ENCODE peak calls at places on chromosomes 2 and 18, in eight cellular contexts. F is transverse colon, C is PC-9, K is bronchial epithelial cell, O is body of pancreas, B is fibroblast of lung, D is cardiac muscle cell, P is omental fat pad. V is an unnamed sample.

GRCh38 chr2:60335533-60336237 is 217.8 kb downstream of the BCL11A start:
- DNase-seq in F (no peak), C (no peak), K (no peak), O (peak; percentile 36), B (no peak), D (no peak), P (no peak), V (no peak)

GRCh38 chr2:159558479-159558878 is 57.9 kb downstream of the BAZ2B start:
- DNase-seq in F (no peak), C (no peak), K (no peak), O (no peak), B (no peak), D (peak; percentile 31), P (no peak), V (no peak)

GRCh38 chr2:218063541-218064295 is 5.3 kb upstream of the RUFY4 start:
- DNase-seq in F (no peak), C (no peak), K (no peak), O (no peak), B (no peak), D (no peak), P (no peak), V (no peak)

GRCh38 chr2:165452327-165452726 is 17.2 kb upstream of the CSRNP3 start:
- DNase-seq in F (no peak), C (no peak), K (no peak), O (no peak), B (no peak), D (no peak), P (no peak), V (no peak)

GRCh38 chr2:212387146-212387545 is 151.5 kb downstream of the ERBB4 start:
- DNase-seq in F (no peak), C (no peak), K (no peak), O (no peak), B (no peak), D (no peak), P (no peak), V (no peak)

GRCh38 chr2:176297067-176297466 is 27.8 kb downstream of the MTX2 start:
- DNase-seq in F (no peak), C (no peak), K (no peak), O (no peak), B (no peak), D (no peak), P (no peak), V (no peak)

GRCh38 chr2:20327370-20327769 is 23.3 kb downstream of the PUM2 start:
- DNase-seq in F (no peak), C (peak; percentile 90), K (peak; percentile 69), O (no peak), B (no peak), D (no peak), P (no peak), V (no peak)

GRCh38 chr2:221529943-221530652 is 42.0 kb downstream of the EPHA4 start:
- DNase-seq in F (no peak), C (peak; percentile 80), K (peak; percentile 97), O (no peak), B (peak; percentile 92), D (peak; percentile 39), P (no peak), V (no peak)

GRCh38 chr2:239598011-239598731 is 197.4 kb upstream of the HDAC4 start:
- DNase-seq in F (no peak), C (no peak), K (no peak), O (no peak), B (no peak), D (no peak), P (no peak), V (peak; percentile 10)

GRCh38 chr2:235439959-235440662 is 53.7 kb upstream of the AGAP1 start:
- DNase-seq in F (no peak), C (no peak), K (no peak), O (no peak), B (no peak), D (no peak), P (no peak), V (no peak)

GRCh38 chr2:229780856-229781773 is 66.8 kb upstream of the DNER start:
- DNase-seq in F (no peak), C (peak; percentile 61), K (peak; percentile 74), O (no peak), B (peak; percentile 70), D (peak; percentile 70), P (no peak), V (no peak)

GRCh38 chr2:156356006-156356764 is 23.7 kb upstream of the NR4A2 start:
- DNase-seq in F (no peak), C (no peak), K (peak; percentile 82), O (no peak), B (no peak), D (no peak), P (no peak), V (no peak)

GRCh38 chr18:741931-742512 is 29.6 kb upstream of the ENOSF1 start:
- DNase-seq in F (no peak), C (peak; percentile 36), K (peak; percentile 53), O (no peak), B (peak; percentile 72), D (peak; percentile 69), P (no peak), V (no peak)

GRCh38 chr2:215428060-215428910 is 7.6 kb downstream of the FN1 start:
- DNase-seq in F (no peak), C (no peak), K (no peak), O (no peak), B (peak; percentile 40), D (peak; percentile 63), P (no peak), V (no peak)

GRCh38 chr2:239246723-239247122 is 154.1 kb downstream of the HDAC4 start:
- DNase-seq in F (peak; percentile 56), C (peak; percentile 79), K (peak; percentile 46), O (peak; percentile 80), B (no peak), D (no peak), P (no peak), V (no peak)

GRCh38 chr2:26679857-26680256 is 12.7 kb upstream of the KCNK3 start:
- DNase-seq in F (no peak), C (no peak), K (no peak), O (no peak), B (no peak), D (no peak), P (no peak), V (no peak)

GRCh38 chr2:52264488-52264887 is 1232.6 kb upstream of the NRXN1 start:
- DNase-seq in F (no peak), C (no peak), K (no peak), O (no peak), B (no peak), D (no peak), P (no peak), V (no peak)

GRCh38 chr2:238370482-238371372 is 50.4 kb downstream of the TRAF3IP1 start:
- DNase-seq in F (peak; percentile 67), C (no peak), K (peak; percentile 52), O (peak; percentile 73), B (peak; percentile 73), D (peak; percentile 80), P (peak; percentile 45), V (peak; percentile 70)

GRCh38 chr2:238267884-238268680 is 20.3 kb downstream of the PER2 start:
- DNase-seq in F (no peak), C (no peak), K (peak; percentile 29), O (no peak), B (no peak), D (no peak), P (no peak), V (peak; percentile 8)

GRCh38 chr18:3947383-3947782 is 497.4 kb downstream of the TGIF1 start:
- DNase-seq in F (no peak), C (no peak), K (no peak), O (no peak), B (no peak), D (no peak), P (no peak), V (no peak)

GRCh38 chr2:41930807-41931566 is 116.8 kb upstream of the PKDCC start:
- DNase-seq in F (no peak), C (peak; percentile 98), K (no peak), O (no peak), B (peak; percentile 44), D (peak; percentile 59), P (no peak), V (no peak)

GRCh38 chr2:71458413-71459083 is 5.2 kb downstream of the DYSF start:
- DNase-seq in F (no peak), C (peak; percentile 81), K (no peak), O (no peak), B (peak; percentile 16), D (peak; percentile 45), P (no peak), V (no peak)

GRCh38 chr2:172270278-172271079 is 156.9 kb upstream of the ITGA6 start:
- DNase-seq in F (peak; percentile 60), C (no peak), K (no peak), O (peak; percentile 90), B (no peak), D (no peak), P (no peak), V (no peak)

GRCh38 chr2:71554028-71554705 is 100.8 kb downstream of the DYSF start:
- DNase-seq in F (no peak), C (no peak), K (no peak), O (no peak), B (no peak), D (no peak), P (no peak), V (no peak)

GRCh38 chr18:48948112-48949050 is 2.4 kb downstream of the SMAD7 start:
- DNase-seq in F (peak; percentile 70), C (peak; percentile 62), K (no peak), O (peak; percentile 71), B (peak; percentile 80), D (peak; percentile 75), P (no peak), V (peak; percentile 59)
- TF ChIP-seq CTCF in F (no peak), C (no peak), K (no peak), O (no peak), B (no peak), D (peak; percentile 4), P (no peak), V (no peak)

GRCh38 chr2:100818606-100819364 is 1.2 kb upstream of the NPAS2 start:
- DNase-seq in F (peak; percentile 71), C (peak; percentile 76), K (peak; percentile 45), O (peak; percentile 86), B (peak; percentile 91), D (peak; percentile 94), P (no peak), V (peak; percentile 57)
- TF ChIP-seq CTCF in F (peak; percentile 12), C (peak; percentile 50), K (peak; percentile 32), O (peak; percentile 12), B (peak; percentile 38), D (peak; percentile 32), P (no peak), V (no peak)

DNA sequence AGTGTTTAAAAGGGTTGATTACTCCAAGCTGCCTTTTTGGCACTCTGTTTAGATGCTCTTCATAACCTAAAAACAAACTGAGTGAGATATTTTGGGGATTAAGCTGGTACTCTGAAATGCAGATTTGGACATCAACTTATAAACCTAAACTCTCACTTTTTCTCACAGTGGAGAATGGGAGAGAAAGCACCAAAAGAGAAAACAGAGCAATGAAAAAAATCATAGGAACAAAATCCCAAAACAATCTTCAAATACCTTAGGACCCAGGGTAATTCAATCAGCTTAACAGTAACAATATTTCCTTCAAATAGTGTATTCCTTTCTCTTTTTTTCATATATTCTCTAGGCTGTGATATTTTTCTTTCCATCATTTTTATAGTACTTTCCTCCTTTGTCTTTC is 11.5 kb downstream of the LRP1B start:
- DNase-seq in F (no peak), C (no peak), K (no peak), O (no peak), B (no peak), D (no peak), P (no peak), V (no peak)
- TF ChIP-seq CTCF in F (no peak), C (no peak), K (no peak), O (no peak), B (no peak), D (no peak), P (no peak), V (no peak)

GRCh38 chr2:35873921-35874320 is 481.7 kb upstream of the CRIM1 start:
- DNase-seq in F (no peak), C (no peak), K (no peak), O (no peak), B (no peak), D (no peak), P (no peak), V (no peak)

GRCh38 chr2:35871672-35872071 is 483.9 kb upstream of the CRIM1 start:
- DNase-seq in F (no peak), C (no peak), K (no peak), O (no peak), B (no peak), D (no peak), P (no peak), V (no peak)
- TF ChIP-seq CTCF in F (no peak), C (peak; percentile 27), K (no peak), O (no peak), B (no peak), D (no peak), P (no peak), V (no peak)